ENCODE peak calls at places on chromosomes 13 and 19, in six cellular contexts. Z, D, G, C, O and R are unnamed samples.

GRCh38 chr13:91247768-91248167 is 99.7 kb upstream of the MIR17HG start:
- DNase-seq in Z (no peak), O (no peak), C (no peak), G (peak), D (no peak), R (peak)

GRCh38 chr19:43858174-43858573 is 31.1 kb downstream of the ZNF283 start:
- DNase-seq in O (no peak), D (no peak), C (no peak), Z (no peak), G (no peak), R (no peak)

GRCh38 chr19:11995174-11995573 is 30.3 kb downstream of the ZNF763 start:
- DNase-seq in O (no peak), D (no peak), C (no peak), Z (no peak), G (peak), R (peak)

GRCh38 chr13:78326608-78327007 is 276.7 kb downstream of the POU4F1 start:
- DNase-seq in Z (no peak), G (peak), C (no peak), D (no peak), O (no peak), R (no peak)

GRCh38 chr13:19890030-19890429 is 26.6 kb upstream of the ZMYM5 start:
- DNase-seq in O (no peak), Z (no peak), D (no peak), C (no peak), G (no peak), R (no peak)

GRCh38 chr19:41893899-41894298 is 10.9 kb downstream of the ARHGEF1 start:
- DNase-seq in Z (no peak), C (no peak), D (no peak), G (no peak), O (no peak), R (no peak)

GRCh38 chr13:32150794-32151193 is 119.2 kb downstream of the FRY start:
- DNase-seq in Z (no peak), D (no peak), C (peak), G (peak), O (no peak), R (peak)

GRCh38 chr19:18203408-18203862 is 407 bp downstream of the RAB3A start:
- DNase-seq in O (peak), Z (no peak), G (no peak), D (no peak), C (peak), R (peak)

GRCh38 chr13:100138859-100139491 is 50.1 kb downstream of the PCCA start:
- DNase-seq in G (peak), D (no peak), C (no peak), Z (no peak), O (no peak), R (no peak)

GRCh38 chr19:3899531-3900294 is 19.2 kb downstream of the ATCAY start:
- DNase-seq in D (no peak), G (no peak), O (no peak), Z (no peak), C (no peak), R (no peak)

GRCh38 chr13:30832845-30833332 is 73.2 kb upstream of the MEDAG start:
- DNase-seq in Z (no peak), G (peak), D (no peak), O (no peak), C (peak), R (no peak)